ENCODE peak calls at places on chromosomes 5 and 9, in eight cellular contexts. H is kidney; S is ovary; Y is aorta; N is gastrocnemius medialis; G is CD8-positive, alpha-beta memory T cell; K is Karpas-422; W is IMR-90. E is an unnamed sample. For H3K4me1, the result is how much of the 10 kb centered on the place peaks cover.

GRCh38 chr5:56986631-56986957 is 34.7 kb upstream of the MIER3 start:
- DNase-seq in S (no peak), H (no peak), K (peak), Y (no peak), N (no peak), W (no peak), G (no peak), E (no peak)

GRCh38 chr9:15711531-15712295 is 158.9 kb downstream of the CCDC171 start:
- DNase-seq in N (no peak), G (no peak), K (no peak), H (no peak), W (peak), S (no peak), Y (no peak), E (no peak)

GRCh38 chr9:33166263-33167083 is 663 bp downstream of the B4GALT1 start:
- DNase-seq in Y (peak), W (no peak), S (no peak), H (no peak), N (no peak), G (no peak), K (peak), E (peak)

GRCh38 chr9:32247173-32247572 is 137.3 kb upstream of the ACO1 start:
- DNase-seq in H (no peak), K (no peak), Y (no peak), G (no peak), W (no peak), S (no peak), N (no peak), E (no peak)

GRCh38 chr9:107593224-107593870 is 103.8 kb upstream of the KLF4 start:
- DNase-seq in H (no peak), Y (no peak), S (no peak), K (no peak), W (no peak), G (no peak), N (no peak), E (peak)

GRCh38 chr9:82490019-82490499 is 501.5 kb downstream of the SPATA31D1 start:
- DNase-seq in H (no peak), G (no peak), Y (no peak), W (peak), N (no peak), S (no peak), K (no peak), E (no peak)

GRCh38 chr9:7234144-7234543 is 476.4 kb downstream of the KDM4C start:
- DNase-seq in W (peak), N (no peak), S (no peak), H (no peak), K (peak), G (no peak), Y (no peak), E (no peak)

GRCh38 chr5:93579561-93580386 is 1.2 kb downstream of the NR2F1-AS1 start:
- DNase-seq in H (peak), W (peak), K (no peak), S (peak), N (no peak), Y (peak), G (no peak), E (peak)

GRCh38 chr5:102961671-102962070 is 158.3 kb downstream of the GIN1 start:
- DNase-seq in H (no peak), K (no peak), Y (no peak), W (no peak), N (no peak), G (no peak), S (no peak), E (no peak)

GRCh38 chr5:151622367-151623097 is 31.4 kb upstream of the FAT2 start:
- DNase-seq in W (no peak), Y (no peak), S (no peak), N (no peak), H (no peak), G (no peak), K (no peak), E (no peak)

GRCh38 chr9:110538621-110539020 is 40.9 kb downstream of the SVEP1 start:
- DNase-seq in S (no peak), G (no peak), W (peak), Y (no peak), N (no peak), H (no peak), K (no peak), E (no peak)

GRCh38 chr5:67353500-67353931 is 156.9 kb upstream of the CD180 start:
- DNase-seq in G (no peak), W (no peak), K (no peak), H (no peak), S (no peak), Y (no peak), N (no peak), E (peak)

GRCh38 chr9:111297061-111297824 is 32.8 kb downstream of the OR2K2 start:
- DNase-seq in H (no peak), G (no peak), Y (no peak), K (no peak), S (no peak), W (peak), N (no peak), E (no peak)

GRCh38 chr5:95917207-95917606 is 44.4 kb downstream of the ELL2 start:
- DNase-seq in Y (no peak), G (no peak), K (no peak), H (no peak), W (no peak), S (no peak), N (no peak), E (no peak)

GRCh38 chr9:71748280-71748743 is 20.0 kb downstream of the CEMIP2 start:
- DNase-seq in K (no peak), S (no peak), H (no peak), W (peak), Y (no peak), G (no peak), N (no peak), E (no peak)

GRCh38 chr5:16812911-16813310 is 123.2 kb downstream of the MYO10 start:
- DNase-seq in W (peak), N (no peak), G (no peak), H (no peak), K (no peak), Y (no peak), S (peak), E (no peak)

GRCh38 chr5:55402199-55402598 is 94.4 kb downstream of the MTREX start:
- DNase-seq in H (no peak), S (no peak), K (peak), G (no peak), Y (no peak), W (no peak), N (no peak), E (no peak)

GRCh38 chr9:111936391-111936790 is 39.8 kb downstream of the UGCG start:
- DNase-seq in H (no peak), G (no peak), S (no peak), N (no peak), K (no peak), Y (no peak), W (no peak), E (no peak)

GRCh38 chr5:83721878-83722779 is 1.5 kb upstream of the HAPLN1 start:
- DNase-seq in K (no peak), W (peak), G (no peak), Y (peak), S (no peak), N (no peak), H (peak), E (peak)

GRCh38 chr5:45271626-45272025 is 424.6 kb downstream of the HCN1 start:
- DNase-seq in G (no peak), K (no peak), N (no peak), Y (no peak), H (no peak), W (no peak), S (no peak), E (no peak)

GRCh38 chr9:98101868-98102273 is 17.2 kb downstream of the TRIM14 start:
- DNase-seq in H (peak), Y (no peak), S (no peak), G (peak), W (peak), K (peak), N (no peak), E (no peak)

GRCh38 chr9:20729545-20729944 is 45.5 kb downstream of the FOCAD start:
- DNase-seq in G (no peak), Y (no peak), H (no peak), S (no peak), W (peak), K (no peak), N (no peak), E (no peak)

GRCh38 chr5:148873690-148874485 is 47.5 kb downstream of the ADRB2 start:
- DNase-seq in N (no peak), S (no peak), G (no peak), H (no peak), W (no peak), Y (no peak), K (no peak), E (no peak)

GRCh38 chr5:18551716-18552115 is 917.5 kb downstream of the TAF11L14 start:
- DNase-seq in Y (no peak), K (no peak), W (no peak), G (no peak), S (no peak), N (no peak), H (peak), E (no peak)

GRCh38 chr5:132426525-132427138 is 57.1 kb downstream of the SLC22A5 start:
- DNase-seq in W (peak), K (peak), H (peak), S (peak), G (peak), Y (peak), N (peak), E (no peak)

GRCh38 chr9:96638606-96639364 is 16.3 kb downstream of the PRXL2C start:
- DNase-seq in N (no peak), Y (no peak), K (no peak), H (no peak), S (no peak), W (no peak), G (no peak), E (no peak)

GRCh38 chr5:57324888-57325287 is 151.0 kb downstream of the GPBP1 start:
- DNase-seq in H (no peak), G (no peak), K (no peak), Y (no peak), S (no peak), W (no peak), N (no peak), E (no peak)

GRCh38 chr9:135939351-135940265 is 21.6 kb downstream of the UBAC1 start:
- DNase-seq in H (no peak), G (peak), W (no peak), Y (no peak), S (no peak), K (no peak), N (no peak), E (no peak)

GRCh38 chr9:124392254-124392653 is 23.0 kb downstream of the PSMB7 start:
- DNase-seq in H (peak), W (no peak), G (no peak), K (no peak), Y (no peak), N (no peak), S (no peak), E (no peak)

GRCh38 chr9:38066907-38067610 is 2.0 kb downstream of the SHB start:
- DNase-seq in W (no peak), K (peak), N (no peak), H (peak), Y (peak), G (no peak), S (peak), E (peak)

GRCh38 chr9:109421034-109421700 is 76.9 kb downstream of the PTPN3 start:
- DNase-seq in K (no peak), N (peak), G (no peak), W (no peak), H (no peak), Y (no peak), S (no peak), E (no peak)
- H3K4me1 ChIP-seq in K (under half), N (half or more), G (under half), W (under half), H (under half), Y (under half), S (under half), E (under half)

GRCh38 chr5:137566780-137567179 is 67.7 kb upstream of the SPOCK1 start:
- DNase-seq in S (no peak), N (no peak), H (no peak), K (no peak), G (no peak), W (no peak), Y (no peak), E (no peak)
- H3K4me1 ChIP-seq in S (under half), N (under half), H (under half), K (under half), G (under half), W (under half), Y (under half), E (under half)

DNA sequence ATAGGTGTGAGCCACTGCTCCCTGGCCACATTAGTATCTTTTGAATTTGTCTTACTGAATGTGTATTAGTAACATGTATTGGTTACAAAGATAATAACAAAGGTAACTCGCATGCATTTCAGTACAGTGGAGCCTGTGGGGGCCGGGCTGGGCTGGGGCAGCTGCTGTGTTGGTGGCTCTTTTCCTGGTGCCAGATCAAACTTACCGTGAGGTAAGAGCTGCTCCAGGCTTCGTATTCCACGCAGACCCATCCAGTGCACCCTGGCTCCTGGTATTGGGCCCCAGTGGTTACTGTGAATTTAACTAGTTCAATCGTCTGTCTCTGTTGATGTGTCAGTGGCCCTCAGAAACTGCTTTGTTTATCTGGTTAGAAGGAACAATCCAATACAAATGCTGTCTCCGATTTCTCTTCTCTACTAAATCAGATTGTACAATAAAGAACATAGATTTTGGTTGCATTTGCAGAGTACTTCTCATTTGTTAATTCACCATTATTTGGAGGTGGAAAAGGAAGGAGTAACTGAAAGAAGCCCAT is 15.6 kb downstream of the PRRC2B start:
- DNase-seq in H (no peak), G (no peak), Y (no peak), K (no peak), W (no peak), S (no peak), N (no peak), E (no peak)
- H3K4me1 ChIP-seq in H (under half), G (half or more), Y (under half), K (under half), W (under half), S (under half), N (half or more), E (half or more)

DNA sequence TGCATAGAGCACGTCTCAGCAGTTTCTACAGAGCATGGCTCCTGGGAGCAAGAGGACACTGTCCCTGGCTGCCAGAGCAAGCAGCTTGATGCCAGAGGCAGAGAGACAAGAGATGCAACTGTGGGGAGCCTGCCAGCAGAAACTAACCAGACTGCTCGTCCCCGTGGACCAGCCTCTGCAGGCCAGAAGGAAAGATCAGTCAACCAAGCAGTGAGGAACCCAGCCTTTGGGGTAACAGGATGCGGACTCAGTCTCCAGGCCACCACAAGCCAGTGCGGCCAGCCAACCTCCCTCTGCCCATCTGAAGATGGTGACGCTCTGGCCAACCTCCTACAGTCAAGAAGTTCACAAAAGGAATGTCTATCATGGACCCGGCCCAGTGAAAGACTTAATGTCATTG is 3.7 kb downstream of the SURF4 start:
- DNase-seq in W (no peak), Y (no peak), N (no peak), K (no peak), S (no peak), G (no peak), H (no peak), E (no peak)
- H3K4me1 ChIP-seq in W (under half), Y (under half), N (half or more), K (under half), S (under half), G (half or more), H (under half), E (under half)

DNA sequence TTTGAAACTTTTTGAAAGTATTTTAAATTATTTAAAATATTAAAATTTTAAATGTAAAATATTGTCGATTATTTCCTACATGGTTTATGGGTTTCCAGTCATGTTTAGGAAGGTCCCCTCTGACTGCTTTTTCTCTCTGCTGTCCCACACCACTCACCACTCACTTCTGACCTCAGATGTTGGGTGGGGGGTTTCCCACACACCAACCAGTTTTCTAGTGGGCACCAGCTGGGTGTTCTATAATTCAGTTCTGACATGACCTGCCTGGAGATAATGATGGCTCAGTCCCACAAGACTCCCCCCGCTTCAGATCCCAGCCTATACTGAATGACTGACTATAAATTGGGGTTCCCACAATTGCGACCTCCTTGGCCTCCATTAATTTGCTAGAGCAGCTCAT is 310.4 kb downstream of the GADD45G start:
- DNase-seq in N (no peak), W (no peak), K (no peak), G (no peak), H (no peak), Y (no peak), S (no peak), E (no peak)
- H3K4me1 ChIP-seq in N (under half), W (under half), K (under half), G (under half), H (under half), Y (under half), S (under half), E (under half)

DNA sequence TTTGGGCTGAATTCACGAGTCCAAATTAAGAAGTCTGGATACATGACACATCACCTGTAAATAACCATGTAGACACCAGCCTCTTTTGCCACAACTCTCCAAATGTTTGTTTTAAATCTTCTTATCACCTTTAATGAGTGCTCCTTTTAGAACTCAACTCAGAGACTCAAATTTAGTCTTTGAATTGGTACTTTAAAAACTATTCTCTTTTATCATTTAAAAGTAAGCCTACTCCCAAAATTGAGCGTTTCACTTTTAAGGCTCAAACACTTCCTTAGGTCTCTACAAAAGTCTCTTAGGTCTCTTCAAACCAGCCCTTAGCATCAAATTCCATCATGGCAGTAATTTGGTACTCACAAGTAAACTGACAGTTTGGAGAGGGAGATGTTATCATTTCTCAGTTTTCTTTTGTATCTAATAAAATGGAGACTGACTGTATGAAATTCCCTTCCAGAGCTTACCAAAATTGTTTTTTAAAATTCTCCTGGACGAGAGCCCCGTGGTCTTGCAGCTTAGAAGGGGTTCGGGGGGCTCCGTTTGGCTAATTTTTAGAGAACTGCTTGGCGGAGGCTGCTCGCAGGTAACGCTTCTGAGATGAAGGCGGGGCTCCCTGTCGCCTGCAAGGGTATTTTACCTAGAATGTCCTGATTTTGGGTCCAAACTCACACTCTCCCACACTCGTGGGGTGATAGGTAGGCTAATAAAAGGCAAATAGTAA is 194.6 kb downstream of the MEF2C start:
- DNase-seq in N (no peak), S (no peak), K (no peak), H (no peak), W (no peak), G (no peak), Y (no peak), E (no peak)
- H3K4me1 ChIP-seq in N (under half), S (under half), K (under half), H (under half), W (under half), G (under half), Y (under half), E (under half)

DNA sequence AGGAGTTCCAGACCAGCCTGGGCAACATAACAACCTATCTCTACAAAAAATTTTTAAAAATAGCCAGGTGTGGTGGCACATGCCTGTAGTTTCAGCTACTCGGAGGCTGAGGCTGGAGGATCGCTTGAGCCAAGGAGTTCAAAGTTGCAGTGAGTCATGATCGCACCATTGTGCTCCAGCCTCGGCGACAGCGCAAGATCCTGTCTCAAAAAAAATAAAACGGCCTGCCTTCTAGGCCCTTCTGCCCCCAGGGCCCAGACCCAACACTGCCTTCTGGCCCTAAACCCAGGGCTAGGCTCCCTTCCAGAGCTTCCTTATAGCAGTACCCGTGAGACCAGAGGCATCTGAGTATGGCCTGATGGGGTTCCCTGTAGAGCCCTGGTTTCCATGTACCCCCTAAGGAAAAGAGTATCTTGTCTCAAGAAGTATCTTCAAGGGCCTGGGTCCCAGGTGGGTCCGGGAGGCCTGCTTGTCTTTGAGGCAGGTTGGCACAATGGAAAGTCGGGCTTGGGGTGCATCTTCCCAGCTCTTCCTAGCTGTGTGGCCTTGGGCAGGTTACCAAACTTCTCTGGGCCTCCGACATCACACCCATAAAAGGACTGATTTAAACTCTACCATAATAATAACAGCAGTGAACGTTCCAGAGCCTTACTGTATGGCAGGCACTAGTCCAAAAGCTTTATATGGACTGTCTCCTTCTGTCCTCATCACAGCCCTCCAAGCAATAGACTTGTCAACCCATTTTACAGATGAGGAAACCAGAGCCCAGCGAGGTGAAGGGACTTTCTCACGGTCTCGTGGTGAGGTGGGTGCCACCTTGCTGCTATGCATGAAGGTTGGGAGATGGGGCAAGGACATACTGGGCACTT is 9.7 kb downstream of the LRRC8A start:
- DNase-seq in N (no peak), H (no peak), K (no peak), G (no peak), S (no peak), W (no peak), Y (no peak), E (no peak)
- H3K4me1 ChIP-seq in N (under half), H (under half), K (under half), G (half or more), S (under half), W (under half), Y (under half), E (under half)

GRCh38 chr5:80136751-80137272 is 101.7 kb downstream of the THBS4 start:
- DNase-seq in Y (no peak), H (no peak), N (no peak), G (no peak), W (no peak), K (no peak), S (no peak), E (no peak)
- H3K4me1 ChIP-seq in Y (under half), H (under half), N (under half), G (half or more), W (under half), K (under half), S (under half), E (half or more)

GRCh38 chr5:6728795-6729183 is 15.6 kb downstream of the TENT4A start:
- DNase-seq in S (no peak), N (no peak), K (no peak), G (no peak), Y (no peak), W (no peak), H (no peak), E (no peak)
- H3K4me1 ChIP-seq in S (under half), N (half or more), K (under half), G (half or more), Y (under half), W (half or more), H (under half), E (under half)

E was measured in HAP-1.